ENCODE peak calls at places on chromosomes 3 and 15, in five cellular contexts. P, E, K, O and S are unnamed samples.

GRCh38 chr3:8438507-8439079 is 63.0 kb upstream of the LMCD1 start:
- DNase-seq in P (no peak), E (no peak), K (no peak), O (no peak), S (no peak)

GRCh38 chr3:138694287-138695007 is 85.9 kb downstream of the FAIM start:
- DNase-seq in P (no peak), E (peak), K (peak), O (no peak), S (peak)

GRCh38 chr15:66707310-66708160 is 5.5 kb downstream of the SMAD6 start:
- DNase-seq in P (no peak), E (no peak), K (peak), O (no peak), S (peak)

GRCh38 chr3:4740397-4741105 is 238.7 kb upstream of the BHLHE40 start:
- DNase-seq in P (peak), E (no peak), K (no peak), O (no peak), S (no peak)

GRCh38 chr3:13039286-13039896 is 33.8 kb downstream of the IQSEC1 start:
- DNase-seq in P (no peak), E (no peak), K (no peak), O (no peak), S (no peak)

GRCh38 chr15:43071451-43071850 is 34.4 kb downstream of the UBR1 start:
- DNase-seq in P (no peak), E (no peak), K (no peak), O (no peak), S (no peak)

GRCh38 chr15:60859996-60860494 is 369.1 kb downstream of the RORA start:
- DNase-seq in P (no peak), E (no peak), K (no peak), O (no peak), S (peak)

GRCh38 chr15:31459011-31459748 is 132.5 kb downstream of the KLF13 start:
- DNase-seq in P (no peak), E (no peak), K (no peak), O (peak), S (no peak)

GRCh38 chr15:44738340-44738984 is 2.1 kb downstream of the TRIM69 start:
- DNase-seq in P (peak), E (peak), K (peak), O (no peak), S (no peak)

GRCh38 chr3:194344012-194344411 is 7.1 kb downstream of the CPN2 start:
- DNase-seq in P (peak), E (peak), K (peak), O (peak), S (no peak)

GRCh38 chr15:70182858-70183695 is 85.4 kb upstream of the TLE3 start:
- DNase-seq in P (no peak), E (no peak), K (peak), O (no peak), S (no peak)

GRCh38 chr3:52444860-52445793 is at the start of gene SEMA3G:
- DNase-seq in P (peak), E (peak), K (peak), O (peak), S (no peak)

GRCh38 chr3:141709126-141709770 is 28.9 kb upstream of the RNF7 start:
- DNase-seq in P (no peak), E (no peak), K (no peak), O (no peak), S (no peak)

GRCh38 chr3:149369991-149370866 is 7.2 kb downstream of the TM4SF1 start:
- DNase-seq in P (no peak), E (no peak), K (no peak), O (no peak), S (no peak)

GRCh38 chr3:186239321-186239720 is 122.7 kb downstream of the DGKG start:
- DNase-seq in P (no peak), E (no peak), K (no peak), O (no peak), S (no peak)

GRCh38 chr15:41501191-41501917 is 7.7 kb downstream of the ITPKA start:
- DNase-seq in P (no peak), E (no peak), K (peak), O (peak), S (no peak)

GRCh38 chr3:54932606-54933005 is 4.7 kb upstream of the LRTM1 start:
- DNase-seq in P (no peak), E (no peak), K (no peak), O (no peak), S (no peak)

GRCh38 chr3:104873331-104873730 is 493.4 kb upstream of the ALCAM start:
- DNase-seq in P (no peak), E (no peak), K (no peak), O (no peak), S (no peak)

GRCh38 chr3:193510154-193510553 is 44.5 kb downstream of the ATP13A4 start:
- DNase-seq in P (no peak), E (no peak), K (no peak), O (no peak), S (no peak)

GRCh38 chr15:41513282-41514227 is at the start of gene LTK:
- DNase-seq in P (no peak), E (no peak), K (no peak), O (no peak), S (no peak)

GRCh38 chr15:68258684-68259083 is 18.9 kb upstream of the FEM1B start:
- DNase-seq in P (no peak), E (no peak), K (no peak), O (peak), S (no peak)

GRCh38 chr3:148863814-148864213 is 1.3 kb upstream of the CPA3 start:
- DNase-seq in P (no peak), E (no peak), K (no peak), O (no peak), S (no peak)

GRCh38 chr3:56787258-56787777 is 14.4 kb downstream of the ARHGEF3 start:
- DNase-seq in P (no peak), E (no peak), K (no peak), O (no peak), S (no peak)

GRCh38 chr15:71627188-71627587 is 183.2 kb upstream of the NR2E3 start:
- DNase-seq in P (no peak), E (no peak), K (no peak), O (no peak), S (no peak)

GRCh38 chr3:10839167-10839566 is 23.1 kb downstream of the SLC6A11 start:
- DNase-seq in P (no peak), E (no peak), K (no peak), O (no peak), S (no peak)

GRCh38 chr3:128296469-128297251 is 143.4 kb downstream of the EEFSEC start:
- DNase-seq in P (no peak), E (no peak), K (no peak), O (no peak), S (no peak)

GRCh38 chr15:69290346-69291164 is 8.2 kb upstream of the PAQR5 start:
- DNase-seq in P (no peak), E (no peak), K (no peak), O (no peak), S (no peak)

GRCh38 chr15:101637549-101638318 is 14.4 kb downstream of the TM2D3 start:
- DNase-seq in P (no peak), E (peak), K (no peak), O (no peak), S (no peak)

GRCh38 chr15:71397377-71397776 is 282.1 kb downstream of the THSD4 start:
- DNase-seq in P (no peak), E (no peak), K (no peak), O (no peak), S (no peak)

GRCh38 chr15:88454867-88455810 is 12.0 kb downstream of the MRPL46 start:
- DNase-seq in P (no peak), E (peak), K (peak), O (peak), S (peak)

GRCh38 chr3:193871093-193871485 is 264.9 kb upstream of the HES1 start:
- DNase-seq in P (no peak), E (no peak), K (no peak), O (no peak), S (no peak)

GRCh38 chr15:44468713-44469385 is 41.4 kb downstream of the CTDSPL2 start:
- DNase-seq in P (no peak), E (peak), K (peak), O (no peak), S (peak)

GRCh38 chr15:94412979-94413741 is 181.8 kb downstream of the MCTP2 start:
- DNase-seq in P (no peak), E (peak), K (peak), O (no peak), S (peak)

GRCh38 chr3:187777331-187778046 is 32.2 kb upstream of the BCL6 start:
- DNase-seq in P (peak), E (no peak), K (no peak), O (peak), S (no peak)